ENCODE peak calls at places on chromosomes 16 and 17, in five cellular contexts. Y is fibroblast of lung, C is HCT116, I is sigmoid colon, P is neural progenitor cell. L is an unnamed sample. For H3K4me1, the result is how much of the 10 kb centered on the place peaks cover.

GRCh38 chr16:58814348-58814801 is 80.3 kb upstream of the GOT2 start:
- DNase-seq in Y (peak), C (peak), I (no peak), P (peak), L (no peak)

GRCh38 chr16:81526935-81527334 is 82.3 kb downstream of the CMIP start:
- DNase-seq in Y (peak), C (no peak), I (no peak), P (no peak), L (peak)

GRCh38 chr16:66052745-66053144 is 313.7 kb upstream of the CDH5 start:
- DNase-seq in Y (peak), C (no peak), I (no peak), P (no peak), L (no peak)

GRCh38 chr17:73646409-73647305 is 2.4 kb upstream of the SDK2 start:
- DNase-seq in Y (peak), C (no peak), I (no peak), P (peak), L (peak)

GRCh38 chr17:18332909-18333489 is 17.9 kb downstream of the SMCR8 start:
- DNase-seq in Y (no peak), C (no peak), I (no peak), P (no peak), L (no peak)

GRCh38 chr16:80369559-80369958 is 171.2 kb upstream of the DYNLRB2 start:
- DNase-seq in Y (peak), C (no peak), I (peak), P (peak), L (no peak)

GRCh38 chr16:23595246-23595950 is 718 bp downstream of the NDUFAB1 start:
- DNase-seq in Y (no peak), C (no peak), I (no peak), P (no peak), L (no peak)

GRCh38 chr16:22969567-22969966 is 155.6 kb downstream of the HS3ST2 start:
- DNase-seq in Y (no peak), C (no peak), I (no peak), P (no peak), L (no peak)

GRCh38 chr16:82156761-82157654 is 13.0 kb downstream of the MPHOSPH6 start:
- DNase-seq in Y (peak), C (no peak), I (no peak), P (no peak), L (no peak)

GRCh38 chr17:4770632-4771031 is 1.1 kb upstream of the TM4SF5 start:
- DNase-seq in Y (no peak), C (no peak), I (no peak), P (no peak), L (no peak)

GRCh38 chr16:4141604-4142003 is 25.4 kb upstream of the ADCY9 start:
- DNase-seq in Y (no peak), C (no peak), I (no peak), P (no peak), L (no peak)

GRCh38 chr16:66372078-66372897 is 5.8 kb downstream of the CDH5 start:
- DNase-seq in Y (no peak), C (no peak), I (peak), P (no peak), L (no peak)

GRCh38 chr16:12235110-12235509 is 258.6 kb downstream of the SNX29 start:
- DNase-seq in Y (peak), C (no peak), I (no peak), P (no peak), L (no peak)

GRCh38 chr16:66476328-66477027 is 49.4 kb downstream of the BEAN1 start:
- DNase-seq in Y (no peak), C (no peak), I (peak), P (no peak), L (no peak)

GRCh38 chr17:7213895-7214299 is 5.7 kb downstream of the DLG4 start:
- DNase-seq in Y (peak), C (peak), I (peak), P (peak), L (no peak)

GRCh38 chr17:75832164-75832651 is 12.0 kb downstream of the UNC13D start:
- DNase-seq in Y (peak), C (no peak), I (peak), P (no peak), L (peak)

GRCh38 chr17:45073414-45074070 is 12.4 kb downstream of the NMT1 start:
- DNase-seq in Y (peak), C (no peak), I (peak), P (no peak), L (no peak)

GRCh38 chr16:66894948-66895696 is 14.8 kb downstream of the PDP2 start:
- DNase-seq in Y (peak), C (peak), I (peak), P (peak), L (peak)

GRCh38 chr17:72502111-72502939 is 381.5 kb downstream of the SOX9 start:
- DNase-seq in Y (peak), C (no peak), I (no peak), P (peak), L (no peak)

GRCh38 chr17:512926-513325 is 160.3 kb upstream of the RPH3AL start:
- DNase-seq in Y (no peak), C (no peak), I (peak), P (no peak), L (no peak)

GRCh38 chr17:28055546-28056275 is 13.2 kb downstream of the NLK start:
- DNase-seq in Y (no peak), C (no peak), I (no peak), P (no peak), L (no peak)
- H3K4me3 ChIP-seq in Y (no peak), C (no peak), I (no peak), P (no peak), L (no peak)

GRCh38 chr17:50918933-50919296 is 52.8 kb upstream of the TOB1 start:
- DNase-seq in Y (no peak), C (no peak), I (no peak), P (no peak), L (no peak)
- H3K4me1 ChIP-seq in Y (under half), C (under half), I (under half), P (half or more), L (half or more)

GRCh38 chr16:62036101-62036806 is at the start of gene CDH8:
- DNase-seq in Y (no peak), C (no peak), I (no peak), P (peak), L (no peak)
- H3K4me3 ChIP-seq in Y (no peak), C (no peak), I (peak), P (peak), L (no peak)

GRCh38 chr17:66339563-66339962 is 37.1 kb downstream of the PRKCA start:
- DNase-seq in Y (no peak), C (no peak), I (no peak), P (no peak), L (no peak)

GRCh38 chr17:66337268-66337667 is 34.9 kb downstream of the PRKCA start:
- DNase-seq in Y (no peak), C (no peak), I (no peak), P (no peak), L (no peak)

GRCh38 chr17:66340720-66341119 is 38.3 kb downstream of the PRKCA start:
- DNase-seq in Y (no peak), C (no peak), I (no peak), P (no peak), L (no peak)

GRCh38 chr17:66337866-66338472 is 35.6 kb downstream of the PRKCA start:
- DNase-seq in Y (no peak), C (no peak), I (no peak), P (no peak), L (no peak)

DNA sequence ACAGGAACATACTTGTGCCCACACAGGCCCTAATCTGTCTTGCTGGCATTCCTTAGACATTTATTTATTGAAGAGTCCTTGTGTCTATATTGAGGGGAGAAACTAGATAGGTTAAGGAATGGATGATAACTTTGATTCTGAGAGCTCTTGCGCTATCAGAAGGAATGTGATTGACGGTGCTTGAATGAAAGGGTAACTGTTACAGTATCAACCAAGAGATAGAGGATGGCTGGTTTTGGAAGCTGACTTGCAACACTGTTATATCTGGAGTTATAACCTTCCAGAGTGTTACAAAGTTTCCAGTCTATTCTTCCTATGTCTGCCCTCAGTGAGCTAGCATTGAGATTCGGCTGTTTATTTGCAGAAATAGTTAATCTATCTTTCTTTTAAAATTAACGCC is 36.5 kb downstream of the PRKCA start:
- DNase-seq in Y (no peak), C (no peak), I (no peak), P (no peak), L (no peak)
- H3K4me1 ChIP-seq in Y (under half), C (under half), I (under half), P (under half), L (half or more)

DNA sequence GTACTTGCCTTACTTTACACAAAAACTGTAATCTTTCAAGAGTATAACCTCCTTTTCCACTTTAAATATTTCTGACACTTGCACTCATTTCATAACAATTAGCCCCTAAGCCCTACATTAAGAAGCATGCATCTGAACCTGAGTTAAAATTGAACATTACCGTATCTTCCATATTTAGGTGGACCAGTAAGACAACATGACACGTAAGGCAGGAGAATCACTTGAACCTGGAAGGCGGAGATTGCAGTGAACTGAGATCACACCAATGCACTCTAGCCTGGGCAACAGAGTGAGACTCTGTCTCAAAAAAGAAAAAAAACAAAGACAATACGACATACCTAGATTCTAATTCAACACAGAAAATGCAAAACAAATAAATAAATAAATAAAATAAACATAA is 7.0 kb downstream of the PHF12 start:
- DNase-seq in Y (no peak), C (no peak), I (no peak), P (no peak), L (no peak)
- H3K4me3 ChIP-seq in Y (no peak), C (no peak), I (no peak), P (no peak), L (no peak)

GRCh38 chr16:30139895-30140481 is 17.0 kb upstream of the MAPK3 start:
- DNase-seq in Y (no peak), C (no peak), I (no peak), P (no peak), L (no peak)

GRCh38 chr16:30144017-30144416 is 21.0 kb upstream of the MAPK3 start:
- DNase-seq in Y (no peak), C (no peak), I (no peak), P (no peak), L (no peak)

GRCh38 chr16:30142672-30143346 is 19.8 kb upstream of the MAPK3 start:
- DNase-seq in Y (no peak), C (no peak), I (no peak), P (peak), L (no peak)

GRCh38 chr16:30143347-30143702 is 20.3 kb upstream of the MAPK3 start:
- DNase-seq in Y (no peak), C (no peak), I (no peak), P (no peak), L (no peak)

GRCh38 chr16:30141750-30142149 is 18.7 kb upstream of the MAPK3 start:
- DNase-seq in Y (no peak), C (no peak), I (no peak), P (no peak), L (no peak)
- H3K4me1 ChIP-seq in Y (under half), C (under half), I (under half), P (under half), L (under half)

GRCh38 chr16:56643080-56643778 is 4.8 kb downstream of the MT1A start:
- DNase-seq in Y (peak), C (peak), I (peak), P (peak), L (peak)
- H3K4me3 ChIP-seq in Y (no peak), C (peak), I (peak), P (peak), L (peak)

GRCh38 chr16:57479043-57479421 is 7.3 kb downstream of the DOK4 start:
- DNase-seq in Y (no peak), C (no peak), I (no peak), P (no peak), L (no peak)

GRCh38 chr16:57480754-57481230 is 5.5 kb downstream of the DOK4 start:
- DNase-seq in Y (no peak), C (no peak), I (no peak), P (no peak), L (no peak)

GRCh38 chr16:57478396-57479024 is 7.8 kb downstream of the DOK4 start:
- DNase-seq in Y (no peak), C (no peak), I (no peak), P (no peak), L (no peak)

GRCh38 chr16:57480127-57480753 is 6.1 kb downstream of the DOK4 start:
- DNase-seq in Y (peak), C (no peak), I (peak), P (no peak), L (no peak)

DNA sequence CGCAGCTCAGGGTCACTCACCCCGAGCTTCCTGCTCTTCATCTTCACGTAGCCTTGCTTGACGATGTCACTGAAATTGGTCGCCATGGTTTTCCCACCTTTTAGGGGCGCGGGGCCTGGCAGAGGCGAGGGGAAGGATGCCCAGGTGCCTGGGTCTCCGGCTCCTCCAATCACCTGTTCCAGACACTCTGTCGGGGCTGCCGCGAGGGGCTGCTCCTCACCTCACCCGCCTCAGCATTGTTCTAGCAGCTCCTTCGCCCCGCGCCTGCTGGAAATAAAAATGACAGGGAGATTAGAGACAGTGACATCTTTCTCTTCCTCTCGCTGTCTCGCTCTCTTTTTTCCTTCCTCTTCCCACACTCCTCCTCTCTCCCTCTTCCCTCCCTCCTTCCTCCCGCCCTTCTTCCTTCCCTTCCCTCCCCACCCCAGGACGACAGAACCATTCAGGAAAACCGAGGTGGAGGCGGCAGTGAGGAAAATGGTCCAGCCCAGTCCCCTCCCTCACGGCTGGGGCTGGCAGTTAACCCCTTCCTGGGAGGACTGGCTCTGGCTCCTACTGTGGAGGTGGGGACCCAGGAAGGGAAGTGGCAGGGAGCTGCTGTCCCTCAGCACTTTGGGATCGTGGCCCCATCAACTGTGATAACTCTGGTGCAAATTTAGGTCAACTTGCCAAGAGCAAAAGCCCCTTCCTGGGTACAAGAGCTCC is 6.7 kb downstream of the DOK4 start:
- DNase-seq in Y (peak), C (no peak), I (no peak), P (peak), L (no peak)
- H3K4me1 ChIP-seq in Y (under half), C (under half), I (under half), P (under half), L (under half)

DNA sequence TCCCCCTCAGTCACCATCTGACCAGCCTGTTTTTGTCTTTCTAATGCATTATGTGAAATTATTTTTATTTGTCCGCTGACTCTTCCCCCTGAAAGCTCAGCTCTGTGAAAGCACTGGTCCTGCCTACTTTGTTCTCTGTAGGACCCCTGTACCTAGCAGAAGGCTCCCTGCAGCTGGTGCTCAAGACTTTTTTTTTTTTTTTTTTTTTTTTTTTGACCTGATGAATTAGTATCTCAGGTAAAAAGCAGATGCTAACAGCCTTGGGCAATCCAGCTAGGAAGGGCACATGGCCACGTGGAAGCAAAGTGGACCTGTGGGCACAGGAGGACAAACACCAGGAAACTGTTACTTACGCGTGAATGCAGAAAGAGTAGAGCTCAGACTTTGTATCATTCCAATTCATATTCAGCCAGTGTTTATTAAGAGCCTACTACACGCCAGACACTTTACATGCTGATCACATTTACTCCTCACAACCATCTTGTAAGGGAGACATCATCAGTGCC is 629 bp upstream of the UNC119 start:
- DNase-seq in Y (no peak), C (no peak), I (no peak), P (no peak), L (no peak)
- H3K4me3 ChIP-seq in Y (no peak), C (no peak), I (peak), P (peak), L (peak)

L was measured in CD8-positive, alpha-beta T cell.